ENCODE peak calls at places on chromosomes 4 and X, in eight cellular contexts. Q, I, D, O, T, G, S and F are unnamed samples.

GRCh38 chr4:18291981-18292380 is 270.4 kb upstream of the LCORL start:
- DNase-seq in Q (no peak), I (no peak), D (no peak), O (no peak), T (no peak), G (no peak), S (no peak), F (no peak)

GRCh38 chr4:26081795-26082498 is 167.9 kb downstream of the SMIM20 start:
- DNase-seq in Q (no peak), I (no peak), D (no peak), O (no peak), T (no peak), G (peak; percentile 59), S (no peak), F (no peak)

GRCh38 chr4:89283226-89283974 is 24.2 kb downstream of the GPRIN3 start:
- DNase-seq in Q (no peak), I (no peak), D (no peak), O (no peak), T (no peak), G (no peak), S (no peak), F (peak; percentile 70)

GRCh38 chr4:21012851-21013331 is 312.6 kb downstream of the PACRGL start:
- DNase-seq in Q (no peak), I (no peak), D (no peak), O (no peak), T (no peak), G (no peak), S (no peak), F (no peak)

GRCh38 chr4:126386512-126386911 is 1071.8 kb downstream of the FAT4 start:
- DNase-seq in Q (no peak), I (no peak), D (no peak), O (no peak), T (no peak), G (no peak), S (no peak), F (no peak)

GRCh38 chr4:182263562-182263961 is 20.4 kb downstream of the TENM3 start:
- DNase-seq in Q (no peak), I (no peak), D (no peak), O (no peak), T (no peak), G (no peak), S (no peak), F (no peak)

GRCh38 chr4:87150498-87151261 is 69.7 kb downstream of the KLHL8 start:
- DNase-seq in Q (no peak), I (no peak), D (no peak), O (peak; percentile 5), T (peak; percentile 27), G (peak; percentile 51), S (peak; percentile 71), F (peak; percentile 59)

GRCh38 chr4:23909671-23910070 is 19.8 kb upstream of the PPARGC1A start:
- DNase-seq in Q (no peak), I (no peak), D (no peak), O (no peak), T (no peak), G (no peak), S (no peak), F (no peak)

GRCh38 chr4:151434183-151434860 is 25.3 kb downstream of the FHIP1A start:
- DNase-seq in Q (no peak), I (no peak), D (no peak), O (no peak), T (no peak), G (no peak), S (no peak), F (no peak)

GRCh38 chr4:124564121-124564520 is 148.4 kb downstream of the ANKRD50 start:
- DNase-seq in Q (no peak), I (no peak), D (no peak), O (no peak), T (no peak), G (no peak), S (no peak), F (no peak)

GRCh38 chr4:152709675-152710438 is 30.1 kb upstream of the TMEM154 start:
- DNase-seq in Q (no peak), I (no peak), D (no peak), O (no peak), T (no peak), G (no peak), S (no peak), F (no peak)

GRCh38 chr4:24583451-24584174 is 741 bp downstream of the DHX15 start:
- DNase-seq in Q (peak; percentile 91), I (peak; percentile 43), D (no peak), O (peak; percentile 42), T (peak; percentile 71), G (peak; percentile 78), S (peak; percentile 36), F (peak; percentile 68)

GRCh38 chrX:68898661-68899060 is 69.8 kb downstream of the EFNB1 start:
- DNase-seq in Q (no peak), I (no peak), D (no peak), O (no peak), T (no peak), G (no peak), S (no peak), F (no peak)

GRCh38 chrX:46770006-46770816 is 11.3 kb upstream of the SLC9A7 start:
- DNase-seq in Q (no peak), I (no peak), D (no peak), O (no peak), T (no peak), G (no peak), S (no peak), F (no peak)

GRCh38 chr4:111717916-111718315 is 427.3 kb upstream of the FAM241A start:
- DNase-seq in Q (no peak), I (no peak), D (no peak), O (no peak), T (no peak), G (no peak), S (no peak), F (no peak)

GRCh38 chr4:121728066-121728465 is 31.3 kb upstream of the ANXA5 start:
- DNase-seq in Q (no peak), I (no peak), D (no peak), O (no peak), T (no peak), G (no peak), S (no peak), F (no peak)

GRCh38 chr4:7620086-7620813 is 185.5 kb upstream of the PSAPL1 start:
- DNase-seq in Q (no peak), I (no peak), D (no peak), O (no peak), T (no peak), G (no peak), S (no peak), F (no peak)

GRCh38 chrX:1281511-1281910 is 12.9 kb downstream of the CSF2RA start:
- DNase-seq in Q (no peak), I (no peak), D (no peak), O (peak; percentile 18), T (no peak), G (no peak), S (no peak), F (no peak)

GRCh38 chr4:82043081-82043808 is 330.5 kb downstream of the HNRNPD start:
- DNase-seq in Q (no peak), I (no peak), D (no peak), O (no peak), T (no peak), G (no peak), S (no peak), F (peak; percentile 64)

GRCh38 chr4:42750091-42750490 is 93.2 kb upstream of the ATP8A1 start:
- DNase-seq in Q (no peak), I (no peak), D (no peak), O (no peak), T (peak; percentile 20), G (no peak), S (no peak), F (peak; percentile 52)

GRCh38 chr4:132493476-132493875 is 655.6 kb upstream of the PCDH10 start:
- DNase-seq in Q (no peak), I (no peak), D (no peak), O (no peak), T (no peak), G (no peak), S (no peak), F (no peak)

GRCh38 chr4:98510757-98511517 is 147.5 kb downstream of the TSPAN5 start:
- DNase-seq in Q (no peak), I (no peak), D (no peak), O (no peak), T (no peak), G (no peak), S (no peak), F (no peak)

GRCh38 chr4:52894408-52894807 is 32.3 kb downstream of the RASL11B start:
- DNase-seq in Q (no peak), I (no peak), D (no peak), O (no peak), T (no peak), G (no peak), S (no peak), F (no peak)

GRCh38 chrX:136647969-136648368 is at the start of gene CD40LG:
- DNase-seq in Q (no peak), I (no peak), D (no peak), O (no peak), T (no peak), G (no peak), S (no peak), F (peak; percentile 53)
- TF ChIP-seq POLR2A in Q (no peak), I (no peak), D (no peak), O (no peak), T (no peak), G (no peak), S (no peak), F (no peak)

GRCh38 chrX:129961180-129962083 is 21.0 kb upstream of the BCORL1 start:
- DNase-seq in Q (peak; percentile 84), I (no peak), D (peak; percentile 20), O (peak; percentile 75), T (peak; percentile 44), G (peak; percentile 88), S (peak; percentile 38), F (peak; percentile 81)
- TF ChIP-seq POLR2A in Q (peak; percentile 48), I (no peak), D (no peak), O (peak; percentile 38), T (no peak), G (peak; percentile 89), S (no peak), F (peak; percentile 46)

DNA sequence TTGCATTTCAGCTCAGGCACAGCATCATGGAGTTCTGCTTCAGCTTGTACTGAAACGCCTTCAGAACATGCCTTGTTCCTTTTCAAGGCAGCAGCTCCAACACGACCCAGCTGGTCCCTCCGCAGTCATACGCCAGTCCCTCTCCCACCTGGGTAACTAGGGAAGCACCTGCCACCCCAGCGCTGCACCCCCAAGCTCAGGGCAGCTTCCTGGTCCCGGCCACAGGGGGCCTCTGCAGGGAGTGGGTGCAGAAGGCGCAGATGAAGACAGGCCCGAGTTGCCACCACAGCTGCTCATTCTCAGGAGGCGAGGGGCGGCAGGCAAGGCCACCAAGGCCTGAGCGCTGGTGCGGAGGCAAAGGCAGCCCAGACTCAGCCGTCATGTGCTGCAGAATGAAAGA is 21.8 kb downstream of the WDR1 start:
- DNase-seq in Q (no peak), I (no peak), D (no peak), O (no peak), T (no peak), G (no peak), S (no peak), F (no peak)
- TF ChIP-seq POLR2A in Q (no peak), I (no peak), D (no peak), O (no peak), T (no peak), G (no peak), S (no peak), F (no peak)

DNA sequence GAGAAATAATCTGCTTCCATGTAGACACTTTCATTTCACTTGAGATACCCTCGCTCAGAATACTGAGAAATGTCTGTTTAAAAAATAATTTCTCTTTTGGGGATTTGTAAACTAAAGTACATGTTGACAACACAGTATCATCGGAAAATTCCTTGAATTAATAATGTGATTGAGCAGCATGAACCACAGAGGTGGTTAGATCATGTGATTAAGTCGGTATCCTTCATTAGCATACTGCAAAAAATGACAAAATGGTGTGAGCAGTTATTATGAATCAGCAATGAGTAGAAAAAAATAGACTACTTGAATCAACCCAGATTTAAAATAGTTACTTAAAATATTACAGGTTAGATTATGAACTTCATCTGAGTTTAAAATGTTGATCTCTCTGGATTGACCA is 14.1 kb downstream of the MAP7D3 start:
- DNase-seq in Q (no peak), I (no peak), D (no peak), O (no peak), T (no peak), G (no peak), S (no peak), F (no peak)
- TF ChIP-seq POLR2A in Q (no peak), I (no peak), D (no peak), O (no peak), T (no peak), G (no peak), S (no peak), F (no peak)